ENCODE peak calls at places on chromosomes 16 and 17, in nine cellular contexts. R is ovary, D is prostate gland, Z is left ventricle myocardium inferior, F is hepatocyte, S is lung, T is K562, X is body of pancreas, B is PC-9. Q is an unnamed sample.

GRCh38 chr16:49019826-49020401 is 261.7 kb downstream of the CBLN1 start:
- DNase-seq in R (no peak), D (no peak), Z (no peak), F (no peak), S (no peak), T (no peak), X (peak; percentile 24), B (no peak), Q (no peak)

GRCh38 chr17:9467518-9467917 is 108.1 kb downstream of the STX8 start:
- DNase-seq in R (no peak), D (no peak), Z (no peak), F (no peak), S (no peak), T (no peak), X (no peak), B (no peak), Q (peak; percentile 19)

GRCh38 chr17:28334666-28335200 is 539 bp downstream of the IFT20 start:
- DNase-seq in R (no peak), D (no peak), Z (no peak), F (no peak), S (no peak), T (no peak), X (no peak), B (no peak), Q (no peak)

GRCh38 chr17:81518785-81519283 is 6.2 kb upstream of the ACTG1 start:
- DNase-seq in R (no peak), D (no peak), Z (peak; percentile 55), F (peak; percentile 81), S (peak; percentile 71), T (peak; percentile 69), X (peak; percentile 65), B (no peak), Q (no peak)

GRCh38 chr17:82303944-82304808 is 13.2 kb downstream of the CD7 start:
- DNase-seq in R (no peak), D (no peak), Z (no peak), F (peak; percentile 68), S (no peak), T (peak; percentile 77), X (no peak), B (no peak), Q (no peak)

GRCh38 chr16:67114793-67115192 is 5.1 kb downstream of the PHAF1 start:
- DNase-seq in R (no peak), D (no peak), Z (no peak), F (no peak), S (no peak), T (no peak), X (no peak), B (no peak), Q (no peak)

GRCh38 chr17:81935709-81936084 is 1.4 kb downstream of the PYCR1 start:
- DNase-seq in R (peak; percentile 29), D (no peak), Z (no peak), F (no peak), S (no peak), T (no peak), X (no peak), B (no peak), Q (no peak)

GRCh38 chr16:56987692-56988091 is 1.7 kb upstream of the NLRC5 start:
- DNase-seq in R (no peak), D (no peak), Z (no peak), F (no peak), S (no peak), T (no peak), X (no peak), B (no peak), Q (no peak)

GRCh38 chr17:36936455-36936934 is 780 bp upstream of the LHX1 start:
- DNase-seq in R (no peak), D (no peak), Z (no peak), F (no peak), S (no peak), T (peak; percentile 32), X (no peak), B (peak; percentile 45), Q (no peak)

GRCh38 chr17:17151962-17152361 is 54.2 kb downstream of the PLD6 start:
- DNase-seq in R (peak; percentile 61), D (peak; percentile 71), Z (peak; percentile 88), F (peak; percentile 32), S (peak; percentile 68), T (no peak), X (peak; percentile 77), B (no peak), Q (no peak)

GRCh38 chr16:49543315-49543946 is 169.8 kb downstream of the C16orf78 start:
- DNase-seq in R (no peak), D (no peak), Z (no peak), F (no peak), S (no peak), T (no peak), X (no peak), B (no peak), Q (peak; percentile 61)

GRCh38 chr16:31016018-31016417 is 5.6 kb upstream of the STX1B start:
- DNase-seq in R (no peak), D (no peak), Z (no peak), F (no peak), S (no peak), T (no peak), X (peak; percentile 34), B (no peak), Q (peak; percentile 66)

GRCh38 chr17:17876959-17877547 is 40.3 kb upstream of the SREBF1 start:
- DNase-seq in R (peak; percentile 77), D (peak; percentile 49), Z (peak; percentile 43), F (no peak), S (peak; percentile 62), T (no peak), X (peak; percentile 59), B (no peak), Q (no peak)

GRCh38 chr16:21101631-21102420 is 48.8 kb downstream of the DNAH3 start:
- DNase-seq in R (no peak), D (no peak), Z (peak; percentile 21), F (peak; percentile 46), S (no peak), T (no peak), X (peak; percentile 12), B (no peak), Q (peak; percentile 91)
- TF ChIP-seq CTCF in R (no peak), D (no peak), Z (peak; percentile 63), F (peak; percentile 35), S (no peak), T (peak; percentile 69), X (peak; percentile 23), B (peak; percentile 57), Q (peak; percentile 88)

DNA sequence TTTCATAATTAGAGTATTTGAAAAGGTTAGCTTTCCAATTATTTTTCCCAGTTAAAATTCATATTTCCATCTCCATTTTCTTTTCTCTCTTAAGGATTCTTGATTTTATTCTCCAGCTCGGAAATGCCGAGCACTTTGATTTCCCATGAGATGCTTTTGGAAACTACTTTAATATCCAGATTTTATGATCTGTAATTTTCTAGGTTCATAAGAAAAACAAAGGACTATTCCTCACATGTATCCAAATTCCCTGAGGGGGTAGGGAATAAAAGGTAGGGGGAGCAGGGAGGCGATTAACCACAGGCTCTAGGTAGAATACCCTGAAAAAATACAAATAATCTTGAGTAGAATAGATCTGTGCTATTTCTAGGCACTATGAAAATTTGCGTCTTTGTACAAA is 938 bp downstream of the RNF43 start:
- DNase-seq in R (no peak), D (no peak), Z (no peak), F (no peak), S (no peak), T (no peak), X (no peak), B (no peak), Q (no peak)
- H3K27ac ChIP-seq in R (no peak overlapping the region), D (peak overlapping the region; percentile 84), Z (peak overlapping the region; percentile 71), F (peak overlapping the region; percentile 89), S (no peak overlapping the region), T (peak overlapping the region; percentile 37), X (peak overlapping the region; percentile 89), B (no peak overlapping the region), Q (no peak overlapping the region)

DNA sequence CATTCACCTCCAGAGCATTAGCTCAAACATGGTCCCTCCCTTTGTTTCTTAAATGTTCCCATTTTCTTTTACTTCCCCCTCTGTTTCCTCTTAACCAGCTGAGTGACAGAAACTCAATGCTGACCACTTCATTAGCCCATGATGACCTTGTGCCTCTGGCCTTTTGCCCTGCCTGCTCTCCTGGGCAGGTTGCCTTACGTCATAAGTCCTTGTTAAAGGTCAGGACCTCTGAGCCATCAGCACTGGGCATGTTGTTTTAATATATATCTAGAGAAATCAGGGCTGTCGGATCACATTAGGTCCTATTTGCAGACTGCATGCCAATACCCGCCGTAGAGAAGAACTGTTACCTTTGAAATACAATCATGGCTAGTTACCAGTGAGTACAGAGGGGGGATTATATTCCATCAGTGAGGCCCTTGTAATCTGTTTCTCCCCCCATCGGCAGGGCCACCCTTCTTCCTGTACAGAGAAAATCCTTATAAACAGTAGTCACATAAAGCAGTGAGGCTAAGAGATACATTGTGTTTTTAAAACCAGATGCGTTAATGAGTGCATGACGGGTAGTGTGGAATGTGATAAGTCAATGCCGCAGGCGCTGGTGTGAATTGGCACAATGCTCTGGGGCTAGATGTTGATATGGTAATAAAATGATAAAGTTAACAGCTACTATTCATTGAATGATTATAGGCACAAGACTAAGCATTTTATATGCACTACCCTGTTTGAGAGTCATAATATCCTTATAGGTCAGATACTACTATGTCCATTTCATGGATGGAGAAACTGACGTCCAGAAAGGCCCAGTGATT is 94.3 kb upstream of the ZFHX3 start:
- DNase-seq in R (no peak), D (no peak), Z (no peak), F (no peak), S (no peak), T (no peak), X (no peak), B (no peak), Q (no peak)
- H3K9me3 ChIP-seq in R (no peaks in the 10 kb centered on the region), D (no peaks in the 10 kb centered on the region), Z (no peaks in the 10 kb centered on the region), F (no peaks in the 10 kb centered on the region), S (no peaks in the 10 kb centered on the region), T (no peaks in the 10 kb centered on the region), X (no peaks in the 10 kb centered on the region), B (no peaks in the 10 kb centered on the region), Q (no peaks in the 10 kb centered on the region)

DNA sequence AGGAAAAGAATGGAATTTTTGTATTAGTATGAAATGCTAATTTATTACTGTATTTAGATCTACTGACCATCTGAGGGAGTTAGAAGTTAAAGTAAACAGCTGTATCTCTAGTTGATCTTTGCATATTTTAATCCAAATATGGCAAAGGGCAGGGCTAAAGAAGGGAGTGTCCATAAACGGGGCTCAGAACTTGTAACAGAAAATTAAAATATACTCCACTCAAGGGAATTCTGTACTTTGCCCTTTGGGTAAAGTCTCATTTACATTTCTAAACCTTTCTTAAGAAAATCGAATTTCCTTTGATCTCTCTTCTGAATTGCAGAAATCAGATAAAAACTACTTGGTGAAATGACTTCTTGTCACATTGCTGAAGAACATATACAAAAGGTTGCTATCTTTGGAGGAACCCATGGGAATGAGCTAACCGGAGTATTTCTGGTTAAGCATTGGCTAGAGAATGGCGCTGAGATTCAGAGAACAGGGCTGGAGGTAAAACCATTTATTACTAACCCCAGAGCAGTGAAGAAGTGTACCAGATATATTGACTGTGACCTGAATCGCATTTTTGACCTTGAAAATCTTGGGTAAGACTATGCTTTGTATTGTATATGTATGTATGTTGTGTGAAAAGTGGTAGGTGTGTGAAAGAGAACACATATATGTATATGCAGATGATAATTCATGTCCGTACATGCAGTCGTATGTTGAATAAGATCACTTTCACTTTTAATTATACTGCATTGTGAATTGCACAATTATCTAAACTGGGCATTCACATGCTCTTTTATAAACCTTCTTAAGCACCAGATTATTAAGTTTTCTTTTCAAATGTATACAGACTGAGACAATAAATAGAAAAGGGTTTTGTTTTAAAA is at the start of gene ASPA:
- DNase-seq in R (no peak), D (no peak), Z (no peak), F (no peak), S (no peak), T (no peak), X (no peak), B (no peak), Q (no peak)
- TF ChIP-seq CTCF in R (no peak), D (no peak), Z (no peak), F (no peak), S (no peak), T (no peak), X (no peak), B (no peak), Q (no peak)

Q was measured in WERI-Rb-1.